ENCODE peak calls at places on chromosomes 1 and 21, in nine cellular contexts. One of them, this sample, is unnamed.

GRCh38 chr1:169999357-169999756 is 75.1 kb downstream of the KIFAP3 start:
- DNase-seq in IMR-90: peak
- DNase-seq in fibroblast of pulmonary artery: peak
- DNase-seq in stomach: no peak
- DNase-seq in BJ: peak
- DNase-seq in HCT116: peak
- DNase-seq in neural progenitor cell: no peak
- DNase-seq in colonic mucosa: no peak
- DNase-seq in suprapubic skin: no peak
- DNase-seq in this sample: peak

GRCh38 chr1:158011714-158012113 is 18.3 kb downstream of the KIRREL1 start:
- DNase-seq in neural progenitor cell: no peak
- DNase-seq in IMR-90: peak
- DNase-seq in fibroblast of pulmonary artery: no peak
- DNase-seq in colonic mucosa: no peak
- DNase-seq in suprapubic skin: no peak
- DNase-seq in HCT116: no peak
- DNase-seq in BJ: no peak
- DNase-seq in stomach: no peak
- DNase-seq in this sample: peak

GRCh38 chr1:169113613-169114119 is 7.2 kb downstream of the ATP1B1 start:
- DNase-seq in fibroblast of pulmonary artery: peak
- DNase-seq in IMR-90: peak
- DNase-seq in HCT116: peak
- DNase-seq in suprapubic skin: no peak
- DNase-seq in BJ: peak
- DNase-seq in colonic mucosa: no peak
- DNase-seq in neural progenitor cell: no peak
- DNase-seq in stomach: no peak
- DNase-seq in this sample: peak

GRCh38 chr1:38026592-38027200 is 14.2 kb downstream of the UTP11 start:
- DNase-seq in neural progenitor cell: peak
- DNase-seq in colonic mucosa: no peak
- DNase-seq in fibroblast of pulmonary artery: peak
- DNase-seq in stomach: peak
- DNase-seq in suprapubic skin: no peak
- DNase-seq in HCT116: no peak
- DNase-seq in BJ: no peak
- DNase-seq in IMR-90: peak
- DNase-seq in this sample: peak

GRCh38 chr1:171486048-171486519 is 754 bp downstream of the PRRC2C start:
- DNase-seq in IMR-90: peak
- DNase-seq in BJ: peak
- DNase-seq in colonic mucosa: peak
- DNase-seq in neural progenitor cell: no peak
- DNase-seq in fibroblast of pulmonary artery: peak
- DNase-seq in suprapubic skin: no peak
- DNase-seq in stomach: peak
- DNase-seq in HCT116: peak
- DNase-seq in this sample: peak

GRCh38 chr21:33071878-33072306 is 2.0 kb downstream of the OLIG1 start:
- DNase-seq in HCT116: no peak
- DNase-seq in neural progenitor cell: peak
- DNase-seq in stomach: no peak
- DNase-seq in fibroblast of pulmonary artery: peak
- DNase-seq in IMR-90: peak
- DNase-seq in suprapubic skin: no peak
- DNase-seq in colonic mucosa: no peak
- DNase-seq in BJ: no peak
- DNase-seq in this sample: peak

GRCh38 chr1:157994704-157995540 is 1.5 kb downstream of the KIRREL1 start:
- DNase-seq in colonic mucosa: no peak
- DNase-seq in fibroblast of pulmonary artery: peak
- DNase-seq in neural progenitor cell: no peak
- DNase-seq in BJ: no peak
- DNase-seq in stomach: no peak
- DNase-seq in HCT116: no peak
- DNase-seq in IMR-90: peak
- DNase-seq in suprapubic skin: no peak
- DNase-seq in this sample: peak

GRCh38 chr1:24972257-24973242 is 42.5 kb upstream of the RUNX3 start:
- DNase-seq in HCT116: no peak
- DNase-seq in stomach: no peak
- DNase-seq in BJ: no peak
- DNase-seq in neural progenitor cell: no peak
- DNase-seq in fibroblast of pulmonary artery: no peak
- DNase-seq in suprapubic skin: no peak
- DNase-seq in colonic mucosa: no peak
- DNase-seq in IMR-90: peak
- DNase-seq in this sample: no peak

GRCh38 chr1:5664906-5665875 is 327.0 kb downstream of the NPHP4 start:
- DNase-seq in neural progenitor cell: no peak
- DNase-seq in BJ: no peak
- DNase-seq in HCT116: no peak
- DNase-seq in suprapubic skin: no peak
- DNase-seq in IMR-90: no peak
- DNase-seq in colonic mucosa: no peak
- DNase-seq in stomach: no peak
- DNase-seq in fibroblast of pulmonary artery: no peak
- DNase-seq in this sample: no peak

GRCh38 chr21:41733951-41734689 is 32.7 kb downstream of the RIPK4 start:
- DNase-seq in colonic mucosa: no peak
- DNase-seq in suprapubic skin: no peak
- DNase-seq in stomach: no peak
- DNase-seq in HCT116: no peak
- DNase-seq in BJ: no peak
- DNase-seq in IMR-90: no peak
- DNase-seq in neural progenitor cell: no peak
- DNase-seq in fibroblast of pulmonary artery: no peak
- DNase-seq in this sample: no peak

GRCh38 chr1:42258218-42258617 is 76.8 kb downstream of the FOXJ3 start:
- DNase-seq in IMR-90: no peak
- DNase-seq in BJ: no peak
- DNase-seq in stomach: no peak
- DNase-seq in suprapubic skin: no peak
- DNase-seq in HCT116: no peak
- DNase-seq in fibroblast of pulmonary artery: no peak
- DNase-seq in neural progenitor cell: no peak
- DNase-seq in colonic mucosa: no peak
- DNase-seq in this sample: no peak

GRCh38 chr21:46388206-46388880 is 64.4 kb downstream of the PCNT start:
- DNase-seq in stomach: no peak
- DNase-seq in colonic mucosa: no peak
- DNase-seq in HCT116: no peak
- DNase-seq in suprapubic skin: no peak
- DNase-seq in neural progenitor cell: no peak
- DNase-seq in IMR-90: no peak
- DNase-seq in fibroblast of pulmonary artery: no peak
- DNase-seq in BJ: no peak
- DNase-seq in this sample: no peak

DNA sequence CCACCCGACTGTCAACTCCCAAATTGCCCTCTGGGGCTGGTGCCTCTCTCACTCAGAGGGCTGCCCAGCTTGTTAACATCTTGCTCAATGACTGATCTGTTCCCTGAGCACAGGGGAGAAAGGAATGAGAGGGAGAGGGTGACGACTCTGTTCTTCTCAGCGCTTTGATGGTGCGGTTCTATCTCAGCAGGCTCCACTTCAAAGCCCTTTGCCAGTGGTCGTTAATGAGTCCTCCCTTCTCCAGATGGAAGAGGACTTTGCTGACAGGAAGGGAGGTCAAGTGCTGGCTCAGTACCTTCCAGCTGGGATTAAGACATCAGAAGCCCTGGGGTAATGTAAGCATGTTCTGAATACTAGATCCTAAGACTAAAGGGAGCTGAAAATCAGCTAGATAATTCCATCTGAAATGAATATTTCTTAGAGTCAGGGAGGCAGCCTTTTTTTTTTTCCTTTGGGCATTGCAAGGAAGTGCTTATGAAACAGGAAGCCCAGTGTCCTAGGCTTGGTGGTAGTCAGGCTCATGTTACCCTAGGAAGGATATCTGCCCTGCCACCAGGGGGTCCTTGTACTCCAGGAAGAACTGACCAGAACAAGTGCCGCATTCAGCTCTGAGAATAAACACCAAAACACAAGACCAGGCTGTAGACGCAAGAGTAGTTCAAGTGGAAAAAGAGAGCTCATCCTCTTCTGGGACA is 4.7 kb downstream of the FMOD start:
- DNase-seq in BJ: no peak
- DNase-seq in suprapubic skin: no peak
- DNase-seq in colonic mucosa: no peak
- DNase-seq in neural progenitor cell: no peak
- DNase-seq in fibroblast of pulmonary artery: peak
- DNase-seq in HCT116: no peak
- DNase-seq in IMR-90: no peak
- DNase-seq in stomach: no peak
- DNase-seq in this sample: no peak
- TF ChIP-seq CTCF in BJ: no peak
- TF ChIP-seq CTCF in suprapubic skin: no peak
- TF ChIP-seq CTCF in colonic mucosa: no peak
- TF ChIP-seq CTCF in neural progenitor cell: no peak
- TF ChIP-seq CTCF in fibroblast of pulmonary artery: peak
- TF ChIP-seq CTCF in HCT116: peak
- TF ChIP-seq CTCF in IMR-90: no peak
- TF ChIP-seq CTCF in stomach: no peak
- TF ChIP-seq CTCF in this sample: no peak

GRCh38 chr1:229474491-229474890 is 33.6 kb downstream of the NUP133 start:
- DNase-seq in neural progenitor cell: no peak
- DNase-seq in stomach: no peak
- DNase-seq in IMR-90: no peak
- DNase-seq in suprapubic skin: no peak
- DNase-seq in fibroblast of pulmonary artery: no peak
- DNase-seq in BJ: no peak
- DNase-seq in HCT116: no peak
- DNase-seq in colonic mucosa: no peak
- DNase-seq in this sample: peak

GRCh38 chr1:229478852-229479251 is 29.3 kb downstream of the NUP133 start:
- DNase-seq in stomach: no peak
- DNase-seq in BJ: no peak
- DNase-seq in colonic mucosa: no peak
- DNase-seq in neural progenitor cell: no peak
- DNase-seq in HCT116: no peak
- DNase-seq in suprapubic skin: no peak
- DNase-seq in IMR-90: no peak
- DNase-seq in fibroblast of pulmonary artery: no peak
- DNase-seq in this sample: no peak

GRCh38 chr1:229485318-229485717 is 22.8 kb downstream of the NUP133 start:
- DNase-seq in suprapubic skin: no peak
- DNase-seq in BJ: no peak
- DNase-seq in IMR-90: no peak
- DNase-seq in stomach: no peak
- DNase-seq in HCT116: no peak
- DNase-seq in colonic mucosa: no peak
- DNase-seq in fibroblast of pulmonary artery: no peak
- DNase-seq in neural progenitor cell: no peak
- DNase-seq in this sample: no peak

GRCh38 chr1:229480500-229480899 is 27.6 kb downstream of the NUP133 start:
- DNase-seq in HCT116: no peak
- DNase-seq in suprapubic skin: no peak
- DNase-seq in stomach: no peak
- DNase-seq in colonic mucosa: no peak
- DNase-seq in IMR-90: no peak
- DNase-seq in neural progenitor cell: no peak
- DNase-seq in BJ: no peak
- DNase-seq in fibroblast of pulmonary artery: no peak
- DNase-seq in this sample: no peak

GRCh38 chr1:229479660-229480399 is 28.3 kb downstream of the NUP133 start:
- DNase-seq in colonic mucosa: no peak
- DNase-seq in HCT116: no peak
- DNase-seq in fibroblast of pulmonary artery: no peak
- DNase-seq in suprapubic skin: no peak
- DNase-seq in stomach: no peak
- DNase-seq in IMR-90: no peak
- DNase-seq in neural progenitor cell: no peak
- DNase-seq in BJ: no peak
- DNase-seq in this sample: no peak
- H3K4me3 ChIP-seq in colonic mucosa: no peak
- H3K4me3 ChIP-seq in HCT116: no peak
- H3K4me3 ChIP-seq in fibroblast of pulmonary artery: no peak
- H3K4me3 ChIP-seq in suprapubic skin: no peak
- H3K4me3 ChIP-seq in stomach: no peak
- H3K4me3 ChIP-seq in IMR-90: no peak
- H3K4me3 ChIP-seq in neural progenitor cell: no peak
- H3K4me3 ChIP-seq in BJ: no peak
- H3K4me3 ChIP-seq in this sample: no peak

GRCh38 chr1:16125088-16125470 is 30.8 kb downstream of the EPHA2 start:
- DNase-seq in HCT116: no peak
- DNase-seq in suprapubic skin: no peak
- DNase-seq in IMR-90: no peak
- DNase-seq in BJ: no peak
- DNase-seq in stomach: no peak
- DNase-seq in colonic mucosa: no peak
- DNase-seq in fibroblast of pulmonary artery: no peak
- DNase-seq in neural progenitor cell: no peak
- DNase-seq in this sample: no peak
- TF ChIP-seq CTCF in HCT116: no peak
- TF ChIP-seq CTCF in suprapubic skin: no peak
- TF ChIP-seq CTCF in IMR-90: no peak
- TF ChIP-seq CTCF in BJ: no peak
- TF ChIP-seq CTCF in stomach: no peak
- TF ChIP-seq CTCF in colonic mucosa: no peak
- TF ChIP-seq CTCF in fibroblast of pulmonary artery: no peak
- TF ChIP-seq CTCF in neural progenitor cell: no peak
- TF ChIP-seq CTCF in this sample: no peak

DNA sequence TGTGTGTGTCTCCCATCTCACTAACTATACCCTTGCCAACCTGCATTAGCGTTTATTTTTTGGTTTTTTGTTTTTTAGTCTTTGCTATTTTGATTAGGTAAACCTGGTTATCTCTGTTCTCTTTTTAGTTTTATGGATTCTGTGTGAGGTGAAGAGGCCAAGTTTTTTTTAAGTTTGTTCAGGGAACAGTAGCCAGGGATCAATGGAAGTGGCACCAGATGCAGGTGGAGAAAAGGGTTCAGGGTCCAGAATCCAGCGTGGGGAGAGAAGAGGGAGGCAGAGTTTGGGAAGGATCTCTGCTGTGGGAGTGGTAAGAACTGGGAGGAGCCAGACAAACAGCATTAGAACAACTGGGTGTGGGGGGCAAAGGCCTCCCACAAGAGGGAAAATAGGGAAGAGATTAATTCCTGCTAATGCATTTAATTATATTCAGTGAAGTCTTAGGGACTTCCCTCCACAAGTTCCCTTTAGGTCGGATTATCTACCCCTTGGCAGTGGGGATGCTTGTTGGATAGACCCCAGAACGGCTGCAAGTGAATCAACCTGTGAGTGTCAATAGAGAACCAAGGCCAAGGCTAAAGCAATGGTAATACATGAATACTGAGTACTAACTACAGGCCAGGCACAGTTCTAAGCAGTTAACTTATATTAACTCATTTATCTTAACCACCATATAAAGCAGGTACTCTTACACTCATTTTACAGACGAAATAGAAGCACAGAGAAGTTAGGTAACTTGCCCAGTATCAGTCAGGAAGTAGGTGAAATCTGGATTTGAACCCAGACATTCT is 607 bp downstream of the GNAT2 start:
- DNase-seq in fibroblast of pulmonary artery: no peak
- DNase-seq in IMR-90: no peak
- DNase-seq in suprapubic skin: no peak
- DNase-seq in stomach: no peak
- DNase-seq in neural progenitor cell: no peak
- DNase-seq in BJ: no peak
- DNase-seq in colonic mucosa: peak
- DNase-seq in HCT116: no peak
- DNase-seq in this sample: no peak
- H3K4me3 ChIP-seq in fibroblast of pulmonary artery: peak
- H3K4me3 ChIP-seq in IMR-90: peak
- H3K4me3 ChIP-seq in suprapubic skin: peak
- H3K4me3 ChIP-seq in stomach: peak
- H3K4me3 ChIP-seq in neural progenitor cell: no peak
- H3K4me3 ChIP-seq in BJ: peak
- H3K4me3 ChIP-seq in colonic mucosa: peak
- H3K4me3 ChIP-seq in HCT116: peak
- H3K4me3 ChIP-seq in this sample: peak

GRCh38 chr1:229420765-229421164 is 13.1 kb downstream of the ACTA1 start:
- DNase-seq in HCT116: peak
- DNase-seq in BJ: no peak
- DNase-seq in neural progenitor cell: no peak
- DNase-seq in IMR-90: no peak
- DNase-seq in colonic mucosa: no peak
- DNase-seq in fibroblast of pulmonary artery: no peak
- DNase-seq in suprapubic skin: no peak
- DNase-seq in stomach: no peak
- DNase-seq in this sample: no peak
- TF ChIP-seq CTCF in HCT116: peak
- TF ChIP-seq CTCF in BJ: no peak
- TF ChIP-seq CTCF in neural progenitor cell: no peak
- TF ChIP-seq CTCF in IMR-90: no peak
- TF ChIP-seq CTCF in colonic mucosa: no peak
- TF ChIP-seq CTCF in fibroblast of pulmonary artery: no peak
- TF ChIP-seq CTCF in suprapubic skin: no peak
- TF ChIP-seq CTCF in stomach: no peak
- TF ChIP-seq CTCF in this sample: no peak

This sample was measured in fibroblast of mammary gland.